ENCODE peak calls at places on chromosomes 7 and 10, in four cellular contexts. S is WTC11, N is K562, H is HepG2. P is an unnamed sample.

GRCh38 chr7:111919690-111920179 is 286.5 kb downstream of the DOCK4 start:
- DNase-seq in S (no peak), N (no peak), H (peak), P (no peak)

GRCh38 chr10:6920072-6921019 is 340.3 kb upstream of the PRKCQ start:
- DNase-seq in S (peak), N (peak), H (peak), P (peak)

GRCh38 chr10:125840955-125841354 is 17.6 kb downstream of the BCCIP start:
- DNase-seq in S (no peak), H (no peak), N (no peak), P (no peak)

GRCh38 chr10:119940487-119940886 is 48.0 kb downstream of the SEC23IP start:
- DNase-seq in H (no peak), N (no peak), S (no peak), P (no peak)

GRCh38 chr10:130935051-130935450 is 376.5 kb downstream of the TCERG1L start:
- DNase-seq in N (peak), H (no peak), S (no peak), P (no peak)

GRCh38 chr7:24024689-24025088 is 259.3 kb upstream of the NPY start:
- DNase-seq in H (no peak), S (no peak), N (no peak), P (no peak)

GRCh38 chr10:80153460-80153859 is 20.9 kb downstream of the PLAC9 start:
- DNase-seq in N (no peak), H (no peak), S (no peak), P (no peak)

GRCh38 chr7:27910341-27910740 is 170.4 kb downstream of the TAX1BP1 start:
- DNase-seq in H (no peak), S (peak), N (no peak), P (no peak)

GRCh38 chr10:44387853-44388251 is 3.0 kb upstream of the CXCL12 start:
- DNase-seq in H (no peak), N (no peak), S (no peak), P (no peak)

GRCh38 chr7:117384693-117385092 is 42.6 kb downstream of the ASZ1 start:
- DNase-seq in S (no peak), H (no peak), N (no peak), P (no peak)

GRCh38 chr7:134602921-134603394 is 43.7 kb upstream of the BPGM start:
- DNase-seq in N (no peak), S (no peak), H (peak), P (no peak)
- TF ChIP-seq ELF4 in N (no peak), S (no peak), H (no peak), P (no peak)

GRCh38 chr7:40544277-40544723 is 409.5 kb downstream of the SUGCT start:
- DNase-seq in N (no peak), H (no peak), S (no peak), P (no peak)

GRCh38 chr7:40545739-40546138 is 410.9 kb downstream of the SUGCT start:
- DNase-seq in H (no peak), S (no peak), N (no peak), P (no peak)

GRCh38 chr7:40546616-40547501 is 412.1 kb downstream of the SUGCT start:
- DNase-seq in S (no peak), H (no peak), N (no peak), P (no peak)

GRCh38 chr7:40542982-40543741 is 408.4 kb downstream of the SUGCT start:
- DNase-seq in N (no peak), H (no peak), S (no peak), P (no peak)

GRCh38 chr7:40544932-40545331 is 410.1 kb downstream of the SUGCT start:
- DNase-seq in N (no peak), H (no peak), S (no peak), P (no peak)
- TF ChIP-seq ELF4 in N (no peak), H (no peak), S (no peak), P (no peak)

GRCh38 chr10:43194266-43194665 is 56.0 kb downstream of the CSGALNACT2 start:
- DNase-seq in S (no peak), N (no peak), H (no peak), P (no peak)

GRCh38 chr10:43190775-43191174 is 52.5 kb downstream of the CSGALNACT2 start:
- DNase-seq in S (no peak), N (no peak), H (no peak), P (no peak)

GRCh38 chr10:43194861-43195260 is 56.6 kb downstream of the CSGALNACT2 start:
- DNase-seq in S (no peak), H (no peak), N (no peak), P (no peak)

GRCh38 chr10:43193496-43194080 is 55.3 kb downstream of the CSGALNACT2 start:
- DNase-seq in S (no peak), N (no peak), H (no peak), P (no peak)

GRCh38 chr10:43192824-43193223 is 54.6 kb downstream of the CSGALNACT2 start:
- DNase-seq in N (peak), S (no peak), H (no peak), P (no peak)
- TF ChIP-seq ELF4 in N (no peak), S (no peak), H (no peak), P (no peak)

GRCh38 chr7:2838451-2838850 is 5.7 kb downstream of the GNA12 start:
- DNase-seq in N (no peak), H (no peak), S (no peak), P (no peak)
- TF ChIP-seq ELF4 in N (no peak), H (no peak), S (no peak), P (no peak)

GRCh38 chr10:110398419-110399162 is 93.9 kb upstream of the SMNDC1 start:
- DNase-seq in N (no peak), S (no peak), H (peak), P (no peak)
- TF ChIP-seq ELF4 in N (no peak), S (no peak), H (no peak), P (no peak)

GRCh38 chr7:2170576-2171521 is 61.9 kb downstream of the MAD1L1 start:
- DNase-seq in S (no peak), H (peak), N (no peak), P (no peak)

GRCh38 chr7:2168612-2169312 is 64.0 kb downstream of the MAD1L1 start:
- DNase-seq in H (no peak), S (no peak), N (no peak), P (no peak)

GRCh38 chr7:2172311-2173183 is 60.2 kb downstream of the MAD1L1 start:
- DNase-seq in H (peak), S (no peak), N (no peak), P (no peak)

GRCh38 chr7:2171855-2172254 is 60.9 kb downstream of the MAD1L1 start:
- DNase-seq in H (no peak), N (no peak), S (no peak), P (no peak)

GRCh38 chr7:2169923-2170575 is 62.7 kb downstream of the MAD1L1 start:
- DNase-seq in S (no peak), H (no peak), N (no peak), P (no peak)
- TF ChIP-seq ELF4 in S (no peak), H (no peak), N (no peak), P (no peak)

GRCh38 chr7:102432476-102433318 is 678 bp upstream of the ORAI2 start:
- DNase-seq in H (no peak), S (no peak), N (no peak), P (no peak)
- TF ChIP-seq ELF4 in H (no peak), S (no peak), N (no peak), P (no peak)

GRCh38 chr7:133060016-133060415 is 21.9 kb downstream of the CHCHD3 start:
- DNase-seq in S (no peak), H (no peak), N (no peak), P (no peak)
- TF ChIP-seq ELF4 in S (no peak), H (no peak), N (no peak), P (no peak)

GRCh38 chr7:102009628-102010027 is 192.2 kb downstream of the CUX1 start:
- DNase-seq in S (no peak), H (no peak), N (no peak), P (no peak)

GRCh38 chr7:102008535-102009262 is 191.3 kb downstream of the CUX1 start:
- DNase-seq in S (no peak), H (no peak), N (no peak), P (no peak)

GRCh38 chr7:102018876-102019275 is 201.4 kb downstream of the CUX1 start:
- DNase-seq in S (no peak), H (no peak), N (no peak), P (no peak)

GRCh38 chr7:102012941-102013461 is 195.6 kb downstream of the CUX1 start:
- DNase-seq in S (no peak), N (no peak), H (peak), P (no peak)
- TF ChIP-seq ELF4 in S (no peak), N (no peak), H (no peak), P (no peak)

P was measured in HEK293T.